ENCODE peak calls at places on chromosomes 13 and 19, in nine cellular contexts. One of them, this sample, is unnamed.

GRCh38 chr13:45367358-45367757 is 26.4 kb upstream of the TPT1 start:
- DNase-seq in nephron progenitor cell: no peak
- DNase-seq in HTR-8/SVneo: peak; percentile 65
- DNase-seq in activated CD4-positive, alpha-beta T cell treated with anti-CD3 and anti-CD28 coated beads for 48 hours: peak; percentile 95
- DNase-seq in AG08395: peak; percentile 86
- DNase-seq in choroid plexus epithelial cell: peak; percentile 80
- DNase-seq in HFFc6: peak; percentile 83
- DNase-seq in AG04450: peak; percentile 45
- DNase-seq in AG10803: peak; percentile 78
- DNase-seq in this sample: peak; percentile 80

GRCh38 chr19:5220866-5221265 is 119.7 kb downstream of the PTPRS start:
- DNase-seq in AG04450: no peak
- DNase-seq in activated CD4-positive, alpha-beta T cell treated with anti-CD3 and anti-CD28 coated beads for 48 hours: no peak
- DNase-seq in HFFc6: no peak
- DNase-seq in AG08395: no peak
- DNase-seq in HTR-8/SVneo: no peak
- DNase-seq in nephron progenitor cell: no peak
- DNase-seq in AG10803: no peak
- DNase-seq in choroid plexus epithelial cell: no peak
- DNase-seq in this sample: no peak

GRCh38 chr13:97367427-97367826 is 66.5 kb upstream of the RAP2A start:
- DNase-seq in choroid plexus epithelial cell: peak; percentile 73
- DNase-seq in activated CD4-positive, alpha-beta T cell treated with anti-CD3 and anti-CD28 coated beads for 48 hours: no peak
- DNase-seq in AG04450: peak; percentile 24
- DNase-seq in AG08395: peak; percentile 86
- DNase-seq in HTR-8/SVneo: no peak
- DNase-seq in nephron progenitor cell: peak; percentile 21
- DNase-seq in AG10803: peak; percentile 85
- DNase-seq in HFFc6: peak; percentile 86
- DNase-seq in this sample: peak; percentile 60

GRCh38 chr13:96817336-96817941 is 176.8 kb downstream of the OXGR1 start:
- DNase-seq in HFFc6: no peak
- DNase-seq in AG08395: no peak
- DNase-seq in activated CD4-positive, alpha-beta T cell treated with anti-CD3 and anti-CD28 coated beads for 48 hours: no peak
- DNase-seq in nephron progenitor cell: no peak
- DNase-seq in choroid plexus epithelial cell: peak; percentile 64
- DNase-seq in AG04450: no peak
- DNase-seq in HTR-8/SVneo: no peak
- DNase-seq in AG10803: peak; percentile 5
- DNase-seq in this sample: no peak

GRCh38 chr19:19499272-19499995 is 15.9 kb downstream of the TSSK6 start:
- DNase-seq in HTR-8/SVneo: no peak
- DNase-seq in choroid plexus epithelial cell: no peak
- DNase-seq in HFFc6: no peak
- DNase-seq in AG10803: no peak
- DNase-seq in AG04450: no peak
- DNase-seq in AG08395: no peak
- DNase-seq in activated CD4-positive, alpha-beta T cell treated with anti-CD3 and anti-CD28 coated beads for 48 hours: no peak
- DNase-seq in nephron progenitor cell: no peak
- DNase-seq in this sample: no peak

GRCh38 chr19:16022681-16023557 is 53.4 kb upstream of the TPM4 start:
- DNase-seq in AG10803: no peak
- DNase-seq in AG04450: no peak
- DNase-seq in choroid plexus epithelial cell: no peak
- DNase-seq in nephron progenitor cell: no peak
- DNase-seq in AG08395: no peak
- DNase-seq in HTR-8/SVneo: no peak
- DNase-seq in activated CD4-positive, alpha-beta T cell treated with anti-CD3 and anti-CD28 coated beads for 48 hours: no peak
- DNase-seq in HFFc6: no peak
- DNase-seq in this sample: no peak

GRCh38 chr19:3836887-3837286 is 32.0 kb downstream of the ZFR2 start:
- DNase-seq in AG08395: no peak
- DNase-seq in AG04450: no peak
- DNase-seq in activated CD4-positive, alpha-beta T cell treated with anti-CD3 and anti-CD28 coated beads for 48 hours: no peak
- DNase-seq in HTR-8/SVneo: no peak
- DNase-seq in choroid plexus epithelial cell: no peak
- DNase-seq in nephron progenitor cell: no peak
- DNase-seq in AG10803: no peak
- DNase-seq in HFFc6: no peak
- DNase-seq in this sample: no peak

GRCh38 chr13:32748305-32748704 is 162.1 kb downstream of the PDS5B start:
- DNase-seq in nephron progenitor cell: no peak
- DNase-seq in HFFc6: no peak
- DNase-seq in HTR-8/SVneo: no peak
- DNase-seq in AG10803: no peak
- DNase-seq in choroid plexus epithelial cell: no peak
- DNase-seq in AG04450: no peak
- DNase-seq in AG08395: no peak
- DNase-seq in activated CD4-positive, alpha-beta T cell treated with anti-CD3 and anti-CD28 coated beads for 48 hours: no peak
- DNase-seq in this sample: no peak

GRCh38 chr13:33260168-33261098 is 25.1 kb downstream of the STARD13 start:
- DNase-seq in AG04450: no peak
- DNase-seq in nephron progenitor cell: no peak
- DNase-seq in HTR-8/SVneo: no peak
- DNase-seq in activated CD4-positive, alpha-beta T cell treated with anti-CD3 and anti-CD28 coated beads for 48 hours: no peak
- DNase-seq in choroid plexus epithelial cell: peak; percentile 84
- DNase-seq in HFFc6: no peak
- DNase-seq in AG10803: no peak
- DNase-seq in AG08395: no peak
- DNase-seq in this sample: no peak

GRCh38 chr13:112833551-112834257 is 135.3 kb upstream of the MCF2L start:
- DNase-seq in AG10803: no peak
- DNase-seq in AG04450: no peak
- DNase-seq in choroid plexus epithelial cell: no peak
- DNase-seq in activated CD4-positive, alpha-beta T cell treated with anti-CD3 and anti-CD28 coated beads for 48 hours: no peak
- DNase-seq in AG08395: no peak
- DNase-seq in nephron progenitor cell: no peak
- DNase-seq in HTR-8/SVneo: no peak
- DNase-seq in HFFc6: no peak
- DNase-seq in this sample: no peak

This sample was measured in trophoblast cell.